ENCODE peak calls at places on chromosomes 4 and X, in eight cellular contexts. D is activated T-cell treated with anti-CD3 and anti-CD28 coated beads, Interleukin-2, amount 50 U/mL, for 48 hours; J is aorta; G is iPS-NIHi11; B is mucosa of descending colon; I is right lobe of liver; L is A172; F is NCI-H187 treated with DMSO at 0.1 percent for 48 hours. O is an unnamed sample.

GRCh38 chr4:81631958-81632439 is 160.3 kb upstream of the RASGEF1B start:
- DNase-seq in D (no peak), J (no peak), G (peak), B (no peak), I (no peak), L (peak), F (peak), O (no peak)

GRCh38 chrX:104309169-104309568 is 54.4 kb upstream of the ESX1 start:
- DNase-seq in D (no peak), J (no peak), G (peak), B (no peak), I (no peak), L (no peak), F (no peak), O (no peak)

GRCh38 chr4:25020240-25020639 is 10.5 kb downstream of the LGI2 start:
- DNase-seq in D (no peak), J (no peak), G (no peak), B (no peak), I (no peak), L (peak), F (no peak), O (no peak)

GRCh38 chrX:37834937-37835336 is 12.4 kb downstream of the DYNLT3 start:
- DNase-seq in D (no peak), J (no peak), G (no peak), B (no peak), I (no peak), L (no peak), F (no peak), O (no peak)

GRCh38 chrX:101377542-101377941 is 8.4 kb downstream of the BTK start:
- DNase-seq in D (no peak), J (no peak), G (no peak), B (no peak), I (no peak), L (no peak), F (no peak), O (no peak)

GRCh38 chr4:140237616-140238352 is 83.8 kb upstream of the MAML3 start:
- DNase-seq in D (no peak), J (peak), G (peak), B (peak), I (peak), L (peak), F (peak), O (peak)

GRCh38 chr4:113844369-113844768 is 82.8 kb upstream of the CAMK2D start:
- DNase-seq in D (no peak), J (no peak), G (no peak), B (no peak), I (no peak), L (no peak), F (no peak), O (no peak)

GRCh38 chrX:17744896-17745523 is 7.7 kb downstream of the SCML1 start:
- DNase-seq in D (no peak), J (no peak), G (no peak), B (no peak), I (no peak), L (peak), F (no peak), O (no peak)

GRCh38 chr4:118981839-118982381 is 93.3 kb downstream of the SYNPO2 start:
- DNase-seq in D (peak), J (peak), G (peak), B (no peak), I (peak), L (peak), F (no peak), O (peak)

GRCh38 chr4:38311495-38311894 is 351.3 kb downstream of the PTTG2 start:
- DNase-seq in D (no peak), J (no peak), G (no peak), B (no peak), I (no peak), L (no peak), F (no peak), O (no peak)

GRCh38 chr4:91113130-91113706 is 986.0 kb downstream of the CCSER1 start:
- DNase-seq in D (no peak), J (no peak), G (peak), B (no peak), I (no peak), L (peak), F (no peak), O (peak)

GRCh38 chr4:38173935-38174334 is 213.7 kb downstream of the PTTG2 start:
- DNase-seq in D (no peak), J (no peak), G (no peak), B (no peak), I (no peak), L (no peak), F (no peak), O (no peak)

GRCh38 chrX:37347420-37347819 is 1.7 kb upstream of the PRRG1 start:
- DNase-seq in D (no peak), J (no peak), G (peak), B (no peak), I (no peak), L (peak), F (no peak), O (no peak)

GRCh38 chr4:168731706-168732414 is 235.0 kb downstream of the PALLD start:
- DNase-seq in D (no peak), J (no peak), G (no peak), B (no peak), I (no peak), L (no peak), F (no peak), O (no peak)

GRCh38 chrX:10897768-10898167 is 213.4 kb upstream of the HCCS start:
- DNase-seq in D (no peak), J (no peak), G (no peak), B (no peak), I (no peak), L (no peak), F (no peak), O (no peak)